ENCODE peak calls at places on chromosomes 5 and 9, in five cellular contexts. K is hepatocyte, P is vagina, Q is lung, L is psoas muscle. G is an unnamed sample.

GRCh38 chr5:56487528-56488115 is 254.5 kb upstream of the ANKRD55 start:
- DNase-seq in K (no peak), P (no peak), Q (no peak), L (no peak), G (no peak)

GRCh38 chr5:9775339-9775738 is 145.2 kb upstream of the TAS2R1 start:
- DNase-seq in K (no peak), P (no peak), Q (no peak), L (no peak), G (no peak)

GRCh38 chr5:97534166-97534565 is 351.1 kb upstream of the RIOK2 start:
- DNase-seq in K (peak), P (no peak), Q (peak), L (no peak), G (peak)

GRCh38 chr5:120479066-120479465 is 15.0 kb downstream of the PRR16 start:
- DNase-seq in K (no peak), P (no peak), Q (no peak), L (no peak), G (no peak)

GRCh38 chr9:7901676-7902075 is 102.1 kb upstream of the DMAC1 start:
- DNase-seq in K (peak), P (no peak), Q (no peak), L (no peak), G (no peak)

GRCh38 chr5:131466171-131466766 is 168.8 kb downstream of the RAPGEF6 start:
- DNase-seq in K (no peak), P (no peak), Q (no peak), L (no peak), G (peak)

GRCh38 chr9:15724006-15724405 is 171.2 kb downstream of the CCDC171 start:
- DNase-seq in K (no peak), P (no peak), Q (no peak), L (no peak), G (no peak)

GRCh38 chr5:113338628-113339027 is 96.2 kb downstream of the TSSK1B start:
- DNase-seq in K (no peak), P (no peak), Q (no peak), L (no peak), G (no peak)

GRCh38 chr5:35811108-35811741 is 45.5 kb upstream of the IL7R start:
- DNase-seq in K (no peak), P (no peak), Q (no peak), L (no peak), G (no peak)

GRCh38 chr5:74103131-74104023 is 477.4 kb downstream of the ARHGEF28 start:
- DNase-seq in K (no peak), P (no peak), Q (no peak), L (no peak), G (peak)

GRCh38 chr5:91443761-91444467 is 60.8 kb upstream of the ARRDC3 start:
- DNase-seq in K (no peak), P (no peak), Q (no peak), L (no peak), G (no peak)

GRCh38 chr5:139475865-139476651 is 5.3 kb downstream of the SMIM33 start:
- DNase-seq in K (no peak), P (no peak), Q (no peak), L (no peak), G (no peak)

GRCh38 chr5:177085985-177086917 is at the start of gene FGFR4:
- DNase-seq in K (peak), P (no peak), Q (peak), L (peak), G (peak)

GRCh38 chr5:108836492-108836891 is 88.8 kb downstream of the FER start:
- DNase-seq in K (no peak), P (no peak), Q (no peak), L (no peak), G (no peak)

GRCh38 chr9:127418037-127418471 is 6.1 kb upstream of the ZNF79 start:
- DNase-seq in K (no peak), P (no peak), Q (no peak), L (peak), G (no peak)

GRCh38 chr5:140364472-140364765 is 4.4 kb downstream of the SLC4A9 start:
- DNase-seq in K (no peak), P (no peak), Q (no peak), L (no peak), G (no peak)

GRCh38 chr5:149860801-149861322 is 83.7 kb downstream of the PDE6A start:
- DNase-seq in K (no peak), P (no peak), Q (no peak), L (no peak), G (peak)

GRCh38 chr5:170612256-170612656 is 108.4 kb downstream of the KCNIP1 start:
- DNase-seq in K (no peak), P (no peak), Q (no peak), L (no peak), G (no peak)

GRCh38 chr5:168647083-168647482 is 67.9 kb upstream of the PANK3 start:
- DNase-seq in K (peak), P (no peak), Q (no peak), L (no peak), G (peak)

GRCh38 chr5:157485811-157486739 is 26.1 kb downstream of the NIPAL4 start:
- DNase-seq in K (no peak), P (no peak), Q (no peak), L (no peak), G (no peak)

GRCh38 chr9:97786341-97786740 is 66.7 kb upstream of the FOXE1 start:
- DNase-seq in K (no peak), P (no peak), Q (no peak), L (no peak), G (peak)

GRCh38 chr9:1373445-1373844 is 323.3 kb downstream of the DMRT2 start:
- DNase-seq in K (no peak), P (no peak), Q (no peak), L (no peak), G (no peak)

GRCh38 chr5:74136276-74136675 is 504.3 kb downstream of the ENC1 start:
- DNase-seq in K (no peak), P (no peak), Q (no peak), L (no peak), G (no peak)

GRCh38 chr9:124108216-124108615 is 96.6 kb downstream of the LHX2 start:
- DNase-seq in K (no peak), P (no peak), Q (no peak), L (no peak), G (no peak)

GRCh38 chr5:172429201-172429940 is 25.0 kb downstream of the SH3PXD2B start:
- DNase-seq in K (peak), P (no peak), Q (peak), L (no peak), G (no peak)

GRCh38 chr5:137360607-137361006 is 138.5 kb downstream of the SPOCK1 start:
- DNase-seq in K (no peak), P (no peak), Q (no peak), L (no peak), G (no peak)

DNA sequence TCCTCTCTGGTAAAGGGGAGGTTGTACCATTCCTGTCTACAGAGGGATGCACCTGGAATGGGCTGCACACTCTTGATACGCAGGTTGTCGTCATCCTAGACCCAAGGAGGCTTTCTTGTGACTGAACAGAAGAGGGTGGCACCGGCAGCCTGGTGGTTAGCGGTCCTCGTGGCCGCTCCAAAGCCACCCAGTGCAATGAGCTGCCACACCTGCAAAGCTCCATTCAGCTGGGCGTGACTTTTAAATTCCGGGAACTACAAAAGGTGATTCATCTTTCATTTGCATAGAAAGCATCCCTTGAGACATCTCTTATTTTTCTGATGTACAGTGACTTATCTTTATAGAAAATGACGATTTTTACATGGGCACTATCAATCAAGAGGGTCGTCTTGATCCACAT is 286.1 kb upstream of the IRX1 start:
- DNase-seq in K (no peak), P (no peak), Q (no peak), L (no peak), G (peak)
- H3K27ac ChIP-seq in K (no peak), P (no peak), Q (no peak), L (no peak), G (peak)

GRCh38 chr5:38518341-38518740 is 38.1 kb downstream of the LIFR start:
- DNase-seq in K (no peak), P (no peak), Q (no peak), L (no peak), G (no peak)

GRCh38 chr5:38519476-38519875 is 37.0 kb downstream of the LIFR start:
- DNase-seq in K (no peak), P (no peak), Q (no peak), L (no peak), G (no peak)

GRCh38 chr5:38515081-38515480 is 41.4 kb downstream of the LIFR start:
- DNase-seq in K (no peak), P (no peak), Q (no peak), L (no peak), G (no peak)

GRCh38 chr5:38515648-38516047 is 40.8 kb downstream of the LIFR start:
- DNase-seq in K (peak), P (no peak), Q (no peak), L (no peak), G (peak)
- TF ChIP-seq CTCF in K (peak), P (no peak), Q (no peak), L (peak), G (peak)

DNA sequence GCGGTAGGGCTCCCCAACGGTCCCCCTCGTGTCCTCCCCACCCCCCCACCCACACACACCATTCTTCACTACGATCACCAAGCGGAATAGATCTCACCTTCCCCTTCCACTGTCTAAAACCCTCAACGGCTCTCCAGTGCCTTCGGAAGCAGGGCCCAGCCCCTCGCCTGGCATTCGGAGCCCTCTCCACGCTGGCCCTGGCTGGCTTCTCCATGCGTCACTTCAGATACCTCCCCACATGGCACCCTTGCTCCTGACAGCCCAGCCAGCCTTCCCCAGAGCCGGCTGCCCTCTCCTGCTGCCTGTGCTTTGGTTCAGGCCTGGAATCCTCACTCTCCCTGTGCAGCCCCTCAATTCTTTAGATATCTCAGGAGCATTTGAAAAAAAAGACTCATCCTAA is 126.6 kb downstream of the ZNF354C start:
- DNase-seq in K (no peak), P (no peak), Q (no peak), L (peak), G (no peak)
- H3K27ac ChIP-seq in K (peak), P (no peak), Q (no peak), L (no peak), G (no peak)

DNA sequence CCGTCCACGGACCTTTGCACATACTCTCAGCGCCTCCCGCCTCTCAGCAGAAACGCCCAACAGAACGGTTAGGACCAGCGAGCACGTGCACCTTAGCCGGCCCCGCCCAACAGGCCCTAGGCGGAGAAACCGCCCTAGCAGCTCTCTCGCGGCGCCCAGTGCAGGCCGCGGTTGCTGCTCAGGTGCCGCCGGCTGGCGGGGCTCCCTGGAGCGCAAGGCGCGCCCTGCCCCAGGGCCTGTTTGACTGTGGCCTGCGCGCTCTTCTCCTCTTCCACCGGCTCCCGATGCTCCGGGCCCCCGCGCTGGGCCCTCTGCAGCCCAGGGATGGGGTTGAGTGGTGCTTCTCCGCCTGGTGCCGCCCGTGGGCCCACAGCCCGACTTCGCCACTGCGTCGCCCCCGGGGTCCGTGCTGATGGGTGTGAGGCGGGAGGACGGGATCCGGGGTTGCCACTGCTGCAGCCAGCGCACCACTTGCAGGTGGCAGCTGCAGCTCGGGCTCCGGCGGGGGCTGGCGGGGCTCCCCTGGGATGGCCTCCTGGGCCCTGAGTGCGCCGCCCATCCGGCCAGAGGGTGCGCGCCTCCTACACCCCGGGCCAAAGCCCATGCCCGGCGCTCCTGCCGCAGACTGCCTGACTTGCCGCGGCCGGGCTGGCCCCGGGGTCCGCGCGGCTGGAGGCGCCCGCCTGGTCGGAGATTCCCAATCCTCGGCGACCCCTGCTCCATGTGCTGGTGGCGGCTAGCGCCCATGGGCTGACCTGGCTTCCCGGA is 1889.4 kb upstream of the CDH9 start:
- DNase-seq in K (no peak), P (no peak), Q (no peak), L (no peak), G (no peak)
- TF ChIP-seq CTCF in K (no peak), P (no peak), Q (no peak), L (no peak), G (no peak)

GRCh38 chr9:129164246-129164930 is 13.7 kb downstream of the IER5L start:
- DNase-seq in K (peak), P (no peak), Q (no peak), L (no peak), G (no peak)
- H3K27ac ChIP-seq in K (peak), P (peak), Q (peak), L (peak), G (peak)

GRCh38 chr9:3845549-3845948 is 319.7 kb upstream of the RFX3 start:
- DNase-seq in K (no peak), P (no peak), Q (no peak), L (no peak), G (no peak)
- TF ChIP-seq CTCF in K (no peak), P (no peak), Q (no peak), L (no peak), G (no peak)